ENCODE peak calls at places on chromosomes 1 and 21, in six cellular contexts. R, E, O, Z, W and Y are unnamed samples.

GRCh38 chr1:212721388-212722247 is 22.0 kb upstream of the BATF3 start:
- DNase-seq in R (no peak), E (no peak), O (peak; percentile 39), Z (no peak), W (peak; percentile 49), Y (peak; percentile 45)

GRCh38 chr21:16752109-16752508 is 760.7 kb upstream of the CXADR start:
- DNase-seq in R (no peak), E (no peak), O (no peak), Z (no peak), W (no peak), Y (no peak)

GRCh38 chr21:41817228-41817627 is 50.4 kb upstream of the RIPK4 start:
- DNase-seq in R (peak; percentile 67), E (peak; percentile 79), O (peak; percentile 81), Z (no peak), W (peak; percentile 74), Y (peak; percentile 71)

GRCh38 chr1:156393095-156393494 is 24.1 kb downstream of the RHBG start:
- DNase-seq in R (no peak), E (no peak), O (no peak), Z (no peak), W (no peak), Y (no peak)

GRCh38 chr1:220370041-220370700 is 97.9 kb upstream of the RAB3GAP2 start:
- DNase-seq in R (no peak), E (no peak), O (peak; percentile 50), Z (no peak), W (no peak), Y (peak; percentile 99)

GRCh38 chr1:26999440-26999987 is 6.0 kb downstream of the TRNP1 start:
- DNase-seq in R (peak; percentile 96), E (no peak), O (peak; percentile 86), Z (peak; percentile 78), W (peak; percentile 58), Y (peak; percentile 95)

GRCh38 chr1:113320972-113321680 is 69.2 kb upstream of the MAGI3 start:
- DNase-seq in R (no peak), E (no peak), O (peak; percentile 16), Z (no peak), W (no peak), Y (no peak)

GRCh38 chr21:31108969-31109368 is 70.7 kb upstream of the KRTAP19-8 start:
- DNase-seq in R (no peak), E (peak; percentile 36), O (no peak), Z (no peak), W (no peak), Y (no peak)

GRCh38 chr1:9615316-9616063 is 26.8 kb downstream of the TMEM201 start:
- DNase-seq in R (no peak), E (peak; percentile 70), O (peak; percentile 55), Z (no peak), W (peak; percentile 43), Y (peak; percentile 53)

GRCh38 chr1:151002611-151003010 is 4.1 kb downstream of the MINDY1 start:
- DNase-seq in R (no peak), E (no peak), O (no peak), Z (no peak), W (no peak), Y (no peak)

GRCh38 chr1:97783762-97784161 is 137.1 kb downstream of the DPYD start:
- DNase-seq in R (no peak), E (no peak), O (no peak), Z (no peak), W (no peak), Y (no peak)

GRCh38 chr1:207750901-207751300 is 953 bp upstream of the CD46 start:
- DNase-seq in R (no peak), E (peak; percentile 24), O (no peak), Z (no peak), W (no peak), Y (no peak)

GRCh38 chr1:89525169-89525855 is 683 bp downstream of the LRRC8B start:
- DNase-seq in R (peak; percentile 69), E (peak; percentile 76), O (peak; percentile 58), Z (peak; percentile 26), W (no peak), Y (no peak)

GRCh38 chr1:65009176-65009575 is 42.8 kb upstream of the JAK1 start:
- DNase-seq in R (no peak), E (no peak), O (no peak), Z (no peak), W (no peak), Y (no peak)

GRCh38 chr1:153616144-153616884 is at the start of gene S100A14:
- DNase-seq in R (no peak), E (no peak), O (peak; percentile 89), Z (peak; percentile 55), W (peak; percentile 94), Y (peak; percentile 92)

GRCh38 chr1:203089001-203089650 is 3.3 kb upstream of the MYOG start:
- DNase-seq in R (no peak), E (no peak), O (no peak), Z (no peak), W (peak; percentile 16), Y (peak; percentile 68)

GRCh38 chr1:24409535-24409934 is 4.0 kb downstream of the STPG1 start:
- DNase-seq in R (no peak), E (no peak), O (no peak), Z (no peak), W (no peak), Y (peak; percentile 82)

GRCh38 chr1:236759252-236759859 is 35.7 kb upstream of the MTR start:
- DNase-seq in R (no peak), E (peak; percentile 66), O (peak; percentile 66), Z (no peak), W (no peak), Y (no peak)

GRCh38 chr1:41682845-41683630 is 198.6 kb upstream of the EDN2 start:
- DNase-seq in R (no peak), E (no peak), O (no peak), Z (no peak), W (no peak), Y (no peak)

GRCh38 chr1:30274937-30275621 is 448.3 kb downstream of the MATN1 start:
- DNase-seq in R (no peak), E (no peak), O (no peak), Z (no peak), W (no peak), Y (no peak)

GRCh38 chr1:55005351-55006140 is 6.8 kb downstream of the BSND start:
- DNase-seq in R (no peak), E (no peak), O (no peak), Z (no peak), W (no peak), Y (no peak)

GRCh38 chr1:77056525-77056924 is 162.7 kb downstream of the PIGK start:
- DNase-seq in R (no peak), E (no peak), O (no peak), Z (no peak), W (no peak), Y (peak; percentile 54)

GRCh38 chr1:167221126-167221803 is 579 bp downstream of the POU2F1 start:
- DNase-seq in R (no peak), E (no peak), O (peak; percentile 74), Z (peak; percentile 38), W (peak; percentile 27), Y (no peak)

GRCh38 chr1:41861509-41862410 is 57.0 kb downstream of the HIVEP3 start:
- DNase-seq in R (no peak), E (no peak), O (no peak), Z (no peak), W (no peak), Y (peak; percentile 17)

GRCh38 chr21:28230559-28230958 is 762.1 kb downstream of the LTN1 start:
- DNase-seq in R (no peak), E (no peak), O (no peak), Z (no peak), W (no peak), Y (no peak)

GRCh38 chr1:203045821-203046594 is 19.7 kb downstream of the PPFIA4 start:
- DNase-seq in R (no peak), E (no peak), O (no peak), Z (no peak), W (no peak), Y (no peak)

GRCh38 chr1:99705385-99705784 is 59.5 kb downstream of the PALMD start:
- DNase-seq in R (no peak), E (no peak), O (no peak), Z (no peak), W (no peak), Y (no peak)

GRCh38 chr1:235004276-235004675 is 124.4 kb downstream of the TOMM20 start:
- DNase-seq in R (peak; percentile 9), E (no peak), O (no peak), Z (no peak), W (no peak), Y (no peak)

GRCh38 chr1:145845144-145845513 is 301 bp upstream of the NUDT17 start:
- DNase-seq in R (no peak), E (peak; percentile 88), O (no peak), Z (no peak), W (no peak), Y (no peak)

GRCh38 chr21:43321111-43321510 is 105.8 kb downstream of the SIK1 start:
- DNase-seq in R (no peak), E (no peak), O (peak; percentile 77), Z (no peak), W (no peak), Y (no peak)

GRCh38 chr1:246261641-246262040 is 245.4 kb downstream of the SMYD3 start:
- DNase-seq in R (no peak), E (no peak), O (no peak), Z (no peak), W (no peak), Y (no peak)
- H3K27ac ChIP-seq in R (no peak overlapping the region), E (no peak overlapping the region), O (no peak overlapping the region), Z (no peak overlapping the region), W (no peak overlapping the region), Y (no peak overlapping the region)

GRCh38 chr21:32807717-32808380 is 36.3 kb upstream of the PAXBP1 start:
- DNase-seq in R (no peak), E (no peak), O (no peak), Z (no peak), W (no peak), Y (peak; percentile 30)
- H3K27ac ChIP-seq in R (peak overlapping the region; percentile 42), E (no peak overlapping the region), O (peak overlapping the region; percentile 31), Z (peak overlapping the region; percentile 37), W (peak overlapping the region; percentile 38), Y (no peak overlapping the region)

DNA sequence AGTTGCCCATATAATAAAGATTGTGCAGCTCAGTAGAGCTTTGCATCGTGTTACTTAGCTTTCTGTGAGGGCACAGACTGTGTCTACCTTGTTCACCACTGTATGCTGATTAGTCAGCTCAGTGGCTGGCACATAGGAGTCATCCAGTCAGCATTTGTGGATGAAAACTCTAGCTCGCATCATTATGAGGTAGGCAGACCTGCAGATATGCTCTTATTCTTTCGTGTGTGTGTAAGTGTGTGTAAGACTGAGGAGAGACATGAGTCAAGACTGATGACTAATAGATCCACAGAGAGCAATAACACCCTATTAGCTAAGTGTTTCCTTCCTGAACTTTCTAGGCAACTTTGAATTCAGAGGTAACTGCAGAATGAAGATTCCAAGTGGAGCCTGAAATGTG is 17.1 kb downstream of the TTF2 start:
- DNase-seq in R (no peak), E (no peak), O (peak; percentile 32), Z (no peak), W (no peak), Y (peak; percentile 73)
- H3K27ac ChIP-seq in R (no peak overlapping the region), E (no peak overlapping the region), O (no peak overlapping the region), Z (no peak overlapping the region), W (no peak overlapping the region), Y (no peak overlapping the region)

GRCh38 chr1:8047112-8047511 is 21.0 kb upstream of the ERRFI1 start:
- DNase-seq in R (no peak), E (no peak), O (no peak), Z (no peak), W (no peak), Y (no peak)
- H3K27ac ChIP-seq in R (peak overlapping the region; percentile 55), E (no peak overlapping the region), O (peak overlapping the region; percentile 51), Z (peak overlapping the region; percentile 83), W (peak overlapping the region; percentile 48), Y (no peak overlapping the region)

GRCh38 chr1:35882586-35882944 is 444 bp upstream of the AGO1 start:
- DNase-seq in R (no peak), E (no peak), O (no peak), Z (no peak), W (no peak), Y (no peak)
- H3K27ac ChIP-seq in R (no peak overlapping the region), E (no peak overlapping the region), O (no peak overlapping the region), Z (peak overlapping the region; percentile 84), W (no peak overlapping the region), Y (no peak overlapping the region)

GRCh38 chr1:95631695-95632094 is 397.7 kb downstream of the RWDD3 start:
- DNase-seq in R (no peak), E (no peak), O (no peak), Z (no peak), W (no peak), Y (no peak)
- H3K27ac ChIP-seq in R (no peak overlapping the region), E (no peak overlapping the region), O (no peak overlapping the region), Z (no peak overlapping the region), W (no peak overlapping the region), Y (no peak overlapping the region)